ENCODE peak calls at places on chromosomes 7 and 10, in five cellular contexts. A is Caco-2; R is CD8-positive, alpha-beta memory T cell; S is brain microvascular endothelial cell; W is H1. Z is an unnamed sample.

GRCh38 chr7:88224596-88225275 is 4.9 kb upstream of the SRI start:
- DNase-seq in A (no peak), R (no peak), S (peak; percentile 18), W (no peak), Z (no peak)

GRCh38 chr10:123043409-123043925 is 34.7 kb downstream of the ACADSB start:
- DNase-seq in A (peak; percentile 76), R (peak; percentile 5), S (peak; percentile 62), W (peak; percentile 66), Z (peak; percentile 53)

GRCh38 chr10:91006001-91006751 is 85.3 kb upstream of the ANKRD1 start:
- DNase-seq in A (peak; percentile 74), R (peak; percentile 37), S (peak; percentile 81), W (peak; percentile 76), Z (peak; percentile 81)

GRCh38 chr7:15751191-15751701 is 64.8 kb upstream of the MEOX2 start:
- DNase-seq in A (no peak), R (no peak), S (peak; percentile 28), W (no peak), Z (no peak)

GRCh38 chr7:29158748-29159147 is 12.4 kb upstream of the CPVL start:
- DNase-seq in A (no peak), R (no peak), S (no peak), W (no peak), Z (no peak)

GRCh38 chr10:34049469-34049868 is 715.0 kb upstream of the NRP1 start:
- DNase-seq in A (no peak), R (no peak), S (peak; percentile 25), W (no peak), Z (no peak)

GRCh38 chr7:25726180-25726579 is 425.8 kb upstream of the NFE2L3 start:
- DNase-seq in A (no peak), R (no peak), S (no peak), W (peak; percentile 50), Z (no peak)

GRCh38 chr7:47470567-47471357 is 111.1 kb downstream of the TNS3 start:
- DNase-seq in A (peak; percentile 90), R (no peak), S (no peak), W (peak; percentile 61), Z (no peak)

GRCh38 chr10:131230166-131230565 is 81.4 kb downstream of the TCERG1L start:
- DNase-seq in A (no peak), R (no peak), S (no peak), W (no peak), Z (no peak)

GRCh38 chr7:151491859-151492258 is 27.8 kb downstream of the RHEB start:
- DNase-seq in A (peak; percentile 53), R (no peak), S (peak; percentile 77), W (no peak), Z (peak; percentile 91)

GRCh38 chr10:87092861-87093460 is 1.7 kb downstream of the GLUD1 start:
- DNase-seq in A (peak; percentile 73), R (no peak), S (peak; percentile 5), W (peak; percentile 58), Z (peak; percentile 54)

GRCh38 chr10:21516270-21517131 is 9.0 kb downstream of the SKIDA1 start:
- DNase-seq in A (peak; percentile 85), R (no peak), S (no peak), W (peak; percentile 83), Z (peak; percentile 73)

GRCh38 chr7:138029126-138029525 is 27.2 kb upstream of the CREB3L2 start:
- DNase-seq in A (no peak), R (no peak), S (no peak), W (no peak), Z (peak; percentile 43)

GRCh38 chr10:68156373-68157185 is 47.3 kb downstream of the MYPN start:
- DNase-seq in A (peak; percentile 78), R (peak; percentile 42), S (peak; percentile 76), W (no peak), Z (peak; percentile 90)

GRCh38 chr10:102431452-102432124 is 786 bp downstream of the CUEDC2 start:
- DNase-seq in A (peak; percentile 23), R (no peak), S (no peak), W (no peak), Z (no peak)

GRCh38 chr10:93066544-93066913 is 5.9 kb downstream of the CYP26C1 start:
- DNase-seq in A (no peak), R (no peak), S (no peak), W (no peak), Z (no peak)

GRCh38 chr7:157758468-157759245 is 421.9 kb downstream of the DNAJB6 start:
- DNase-seq in A (no peak), R (no peak), S (no peak), W (no peak), Z (no peak)

GRCh38 chr7:97732567-97733275 is 835 bp downstream of the TAC1 start:
- DNase-seq in A (no peak), R (no peak), S (no peak), W (no peak), Z (no peak)

GRCh38 chr7:147509859-147510542 is 1080.6 kb upstream of the C7orf33 start:
- DNase-seq in A (no peak), R (no peak), S (peak; percentile 13), W (no peak), Z (no peak)

GRCh38 chr10:69895759-69896158 is 94.1 kb downstream of the COL13A1 start:
- DNase-seq in A (no peak), R (no peak), S (peak; percentile 97), W (no peak), Z (no peak)

GRCh38 chr7:143504215-143504936 is 26.7 kb downstream of the TAS2R41 start:
- DNase-seq in A (no peak), R (no peak), S (peak; percentile 41), W (no peak), Z (no peak)

GRCh38 chr7:84176716-84177115 is 17.9 kb downstream of the SEMA3A start:
- DNase-seq in A (no peak), R (no peak), S (no peak), W (no peak), Z (no peak)

GRCh38 chr7:99525713-99526440 is 21.4 kb downstream of the ZKSCAN5 start:
- DNase-seq in A (peak; percentile 47), R (no peak), S (peak; percentile 4), W (peak; percentile 47), Z (peak; percentile 36)

GRCh38 chr7:27427416-27427815 is 184.8 kb downstream of the EVX1 start:
- DNase-seq in A (no peak), R (no peak), S (no peak), W (no peak), Z (no peak)

DNA sequence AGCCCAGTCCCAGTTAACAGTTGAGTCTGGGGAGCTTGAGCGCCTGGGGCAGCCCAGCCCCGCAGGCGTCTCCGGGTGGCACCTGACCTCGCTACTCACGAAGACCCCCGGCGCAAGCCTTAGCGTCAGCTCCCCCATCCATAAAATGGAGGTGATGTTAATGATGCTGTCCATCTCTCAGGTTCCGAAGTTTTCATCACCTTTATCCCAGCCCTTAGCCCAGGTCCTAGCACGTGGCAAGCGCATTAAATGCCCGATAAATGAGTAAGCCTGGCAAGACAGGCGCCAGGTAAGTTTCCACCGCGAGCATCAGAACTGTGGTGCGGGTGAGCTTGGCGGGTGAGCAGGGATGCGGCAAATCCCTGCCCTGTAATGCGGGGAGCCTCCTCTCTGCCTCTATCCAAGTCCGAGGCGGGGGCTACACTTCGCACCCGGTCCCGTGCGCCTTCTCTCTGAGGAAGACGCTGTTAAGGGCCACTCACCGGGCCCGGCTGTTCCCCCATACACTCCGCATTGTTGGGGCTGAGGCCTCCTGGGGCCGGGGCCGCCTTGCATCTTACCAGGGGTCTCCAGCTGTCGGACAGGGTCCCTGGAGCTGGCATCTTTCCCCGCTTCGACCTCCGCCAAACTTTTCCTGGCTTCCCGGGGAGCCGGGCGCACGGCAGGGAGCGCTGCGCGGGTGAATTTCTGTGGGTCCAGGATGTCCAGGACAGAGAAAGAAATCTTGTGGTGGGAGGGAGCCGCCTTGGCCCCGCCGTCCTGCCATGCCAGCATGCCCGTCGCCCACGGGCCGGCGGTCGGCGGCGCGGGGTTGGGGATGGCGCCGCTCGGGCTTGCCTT is 445 bp downstream of the NKX1-2 start:
- DNase-seq in A (peak; percentile 23), R (no peak), S (no peak), W (no peak), Z (peak; percentile 54)
- H3K4me3 ChIP-seq in A (peak overlapping the region; percentile 41), R (no peak overlapping the region), S (no peak overlapping the region), W (peak overlapping the region; percentile 72), Z (peak overlapping the region; percentile 46)

GRCh38 chr10:26439436-26440090 is 1.4 kb downstream of the APBB1IP start:
- DNase-seq in A (no peak), R (no peak), S (no peak), W (no peak), Z (peak; percentile 34)

GRCh38 chr10:26441491-26442214 is 3.5 kb downstream of the APBB1IP start:
- DNase-seq in A (no peak), R (no peak), S (peak; percentile 9), W (no peak), Z (peak; percentile 56)

GRCh38 chr10:26438534-26439269 is 561 bp downstream of the APBB1IP start:
- DNase-seq in A (no peak), R (peak; percentile 62), S (no peak), W (peak; percentile 63), Z (peak; percentile 80)

GRCh38 chr10:26437637-26438461 is at the start of gene APBB1IP:
- DNase-seq in A (no peak), R (no peak), S (no peak), W (peak; percentile 60), Z (peak; percentile 93)

DNA sequence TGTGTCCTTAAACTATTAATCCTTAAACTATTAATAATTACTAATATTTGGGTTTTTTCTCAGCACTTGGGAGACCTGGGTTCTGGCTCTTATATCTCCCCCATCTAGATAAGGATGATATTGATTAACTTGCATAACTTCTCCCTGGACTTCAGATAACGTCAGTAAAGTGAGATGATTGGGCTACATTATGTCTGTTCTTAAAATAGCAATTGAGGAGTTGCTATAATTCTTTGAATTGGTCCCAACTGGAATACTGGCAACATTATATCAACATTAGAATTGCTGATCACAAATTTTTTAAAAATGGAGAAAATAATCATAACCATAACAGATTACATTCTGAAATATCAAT is 1.9 kb downstream of the APBB1IP start:
- DNase-seq in A (no peak), R (no peak), S (no peak), W (no peak), Z (no peak)
- H3K4me3 ChIP-seq in A (no peak overlapping the region), R (peak overlapping the region; percentile 84), S (no peak overlapping the region), W (no peak overlapping the region), Z (no peak overlapping the region)

GRCh38 chr7:113086928-113087277 is 276 bp upstream of the GPR85 start:
- DNase-seq in A (no peak), R (no peak), S (no peak), W (no peak), Z (no peak)
- H3K4me3 ChIP-seq in A (no peak overlapping the region), R (no peak overlapping the region), S (peak overlapping the region; percentile 71), W (peak overlapping the region; percentile 73), Z (no peak overlapping the region)

GRCh38 chr7:43072530-43072929 is 39.9 kb upstream of the HECW1 start:
- DNase-seq in A (peak; percentile 19), R (no peak), S (peak; percentile 25), W (no peak), Z (no peak)

GRCh38 chr7:43077285-43077684 is 35.2 kb upstream of the HECW1 start:
- DNase-seq in A (no peak), R (no peak), S (no peak), W (no peak), Z (no peak)

GRCh38 chr7:43076189-43076605 is 36.2 kb upstream of the HECW1 start:
- DNase-seq in A (no peak), R (no peak), S (peak; percentile 2), W (no peak), Z (no peak)

GRCh38 chr7:43076606-43077005 is 35.8 kb upstream of the HECW1 start:
- DNase-seq in A (no peak), R (no peak), S (no peak), W (no peak), Z (no peak)

GRCh38 chr7:43071604-43072003 is 40.8 kb upstream of the HECW1 start:
- DNase-seq in A (peak; percentile 21), R (no peak), S (no peak), W (peak; percentile 90), Z (no peak)
- H3K4me3 ChIP-seq in A (no peak overlapping the region), R (no peak overlapping the region), S (no peak overlapping the region), W (no peak overlapping the region), Z (no peak overlapping the region)

GRCh38 chr7:90211391-90212148 is at the start of gene STEAP2:
- DNase-seq in A (peak; percentile 93), R (no peak), S (peak; percentile 79), W (peak; percentile 90), Z (peak; percentile 52)
- H3K4me3 ChIP-seq in A (peak within 1 kb of the TSS; percentile 67), R (no peak within 1 kb of the TSS), S (peak within 1 kb of the TSS; percentile 63), W (peak within 1 kb of the TSS; percentile 84), Z (peak within 1 kb of the TSS; percentile 81)

Z was measured in trophoblast cell.